ENCODE peak calls at places on chromosomes 4 and X, in five cellular contexts. L is neuronal stem cell, B is trophoblast cell, W is IMR-90, N is mesenchymal stem cell. Z is an unnamed sample.

GRCh38 chr4:150164956-150165355 is 86.7 kb downstream of the DCLK2 start:
- DNase-seq in W (no peak), N (no peak), L (no peak), B (no peak), Z (no peak)

GRCh38 chrX:136646602-136647239 is 1.2 kb upstream of the CD40LG start:
- DNase-seq in L (no peak), W (no peak), B (no peak), N (no peak), Z (no peak)

GRCh38 chr4:187069398-187069797 is 345.7 kb upstream of the FAT1 start:
- DNase-seq in B (no peak), W (no peak), L (no peak), N (no peak), Z (no peak)

GRCh38 chr4:182896421-182896820 is 20.8 kb downstream of the DCTD start:
- DNase-seq in B (no peak), L (no peak), N (no peak), W (no peak), Z (no peak)

GRCh38 chr4:144343143-144343755 is 202.7 kb upstream of the GYPA start:
- DNase-seq in B (no peak), L (no peak), W (no peak), N (no peak), Z (no peak)

GRCh38 chr4:169117591-169118081 is 107.6 kb upstream of the CBR4 start:
- DNase-seq in W (peak; percentile 95), L (no peak), N (no peak), B (no peak), Z (no peak)

GRCh38 chr4:55127521-55127920 is 2.1 kb upstream of the KDR start:
- DNase-seq in B (no peak), L (no peak), N (no peak), W (no peak), Z (no peak)

GRCh38 chr4:73387552-73387951 is 16.5 kb upstream of the ALB start:
- DNase-seq in L (no peak), N (no peak), W (no peak), B (no peak), Z (no peak)

DNA sequence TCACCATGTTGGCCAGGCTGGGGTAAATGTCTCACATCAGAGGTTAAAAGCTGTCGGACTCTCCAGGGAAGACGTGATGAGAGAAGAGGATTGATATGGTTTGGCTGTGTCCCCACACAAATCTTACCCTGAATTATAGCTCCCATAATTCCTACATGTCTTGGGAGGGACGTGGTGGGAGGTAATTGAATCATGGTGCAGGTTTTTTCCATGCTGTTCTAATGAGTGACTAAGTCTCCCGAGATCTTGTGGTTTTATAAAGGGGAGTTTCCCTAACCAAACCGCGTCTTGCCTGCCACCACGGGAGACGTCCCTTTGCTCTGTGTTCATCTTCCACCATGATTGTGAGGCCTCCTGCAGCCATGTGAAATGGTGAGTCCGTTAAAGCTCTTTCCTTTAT is 64.4 kb downstream of the ASMT start:
- DNase-seq in L (no peak), W (no peak), B (no peak), N (no peak), Z (no peak)
- H2BK120ac ChIP-seq in L (no peak overlapping the region), W (no peak overlapping the region), B (no peak overlapping the region), N (no peak overlapping the region), Z (no peak overlapping the region)

GRCh38 chr4:68905598-68906237 is 45.9 kb downstream of the UGT2A3 start:
- DNase-seq in N (no peak), W (no peak), L (peak; percentile 9), B (no peak), Z (peak; percentile 87)
- H3K9ac ChIP-seq in N (no peak overlapping the region), W (no peak overlapping the region), L (no peak overlapping the region), B (no peak overlapping the region), Z (no peak overlapping the region)

DNA sequence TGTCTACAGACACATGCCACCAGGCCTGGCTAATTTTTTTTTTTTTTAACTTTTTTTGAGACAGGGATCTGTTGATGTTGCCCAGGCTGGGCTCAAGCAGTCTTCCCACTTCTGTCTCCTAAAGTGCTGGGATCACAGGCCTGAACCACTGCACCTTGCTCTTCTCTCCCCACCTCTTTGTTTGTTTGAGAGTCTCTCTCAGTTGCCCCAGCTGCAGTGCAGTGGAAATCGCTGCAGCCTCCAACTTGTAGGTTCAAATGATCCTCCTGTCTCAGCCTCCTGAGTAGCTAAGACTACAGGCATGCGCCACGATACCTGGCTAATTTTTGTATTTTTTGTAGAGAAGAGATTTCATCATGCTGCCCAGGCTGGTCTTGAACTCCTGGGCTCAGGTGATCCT is 115.6 kb downstream of the LARP7 start:
- DNase-seq in W (no peak), B (no peak), N (no peak), L (no peak), Z (no peak)
- H2BK120ac ChIP-seq in W (no peak overlapping the region), B (no peak overlapping the region), N (no peak overlapping the region), L (no peak overlapping the region), Z (peak overlapping the region; percentile 88)

DNA sequence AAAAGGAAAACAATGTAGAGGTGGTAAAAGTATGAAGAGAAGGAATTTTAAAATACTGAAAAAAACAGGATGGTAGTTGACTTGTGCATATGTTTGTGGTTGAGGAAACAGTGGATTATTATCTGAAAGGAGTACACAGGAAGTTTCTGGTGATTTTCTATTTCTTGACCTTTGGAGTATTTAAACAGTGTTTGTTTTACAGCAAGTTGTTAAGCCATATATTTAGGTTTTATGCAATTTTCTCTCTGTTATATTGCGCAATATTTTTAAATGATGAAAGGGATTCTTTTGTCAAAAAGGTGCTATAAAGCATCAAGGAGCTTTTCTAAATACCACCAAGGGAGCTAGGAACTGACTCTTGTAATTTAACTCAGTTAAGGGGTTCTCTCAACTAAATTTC is 343.1 kb upstream of the MAOA start:
- DNase-seq in B (no peak), L (no peak), N (no peak), W (no peak), Z (no peak)
- H3K9ac ChIP-seq in B (no peak overlapping the region), L (no peak overlapping the region), N (no peak overlapping the region), W (no peak overlapping the region), Z (no peak overlapping the region)

GRCh38 chr4:42267724-42268123 is 115.3 kb upstream of the BEND4 start:
- DNase-seq in L (no peak), N (no peak), B (no peak), W (no peak), Z (no peak)
- H2BK120ac ChIP-seq in L (no peak overlapping the region), N (no peak overlapping the region), B (no peak overlapping the region), W (no peak overlapping the region), Z (no peak overlapping the region)

GRCh38 chr4:99091174-99091573 is 2.6 kb upstream of the ADH5 start:
- DNase-seq in B (no peak), W (no peak), N (no peak), L (no peak), Z (no peak)
- H3K9ac ChIP-seq in B (no peak overlapping the region), W (peak overlapping the region; percentile 55), N (peak overlapping the region; percentile 98), L (no peak overlapping the region), Z (peak overlapping the region; percentile 4)

GRCh38 chr4:100633269-100633668 is 115.4 kb upstream of the EMCN start:
- DNase-seq in L (no peak), B (peak; percentile 34), W (no peak), N (no peak), Z (no peak)

GRCh38 chr4:100631281-100631968 is 113.6 kb upstream of the EMCN start:
- DNase-seq in W (no peak), L (no peak), N (no peak), B (no peak), Z (no peak)

GRCh38 chr4:100635899-100636298 is 118.1 kb upstream of the EMCN start:
- DNase-seq in N (no peak), B (peak; percentile 84), W (no peak), L (no peak), Z (peak; percentile 23)

GRCh38 chr4:100630341-100630740 is 112.5 kb upstream of the EMCN start:
- DNase-seq in W (no peak), L (no peak), B (no peak), N (no peak), Z (no peak)

GRCh38 chr4:100632163-100632562 is 114.3 kb upstream of the EMCN start:
- DNase-seq in L (no peak), N (no peak), W (no peak), B (no peak), Z (no peak)
- H2BK120ac ChIP-seq in L (no peak overlapping the region), N (no peak overlapping the region), W (no peak overlapping the region), B (no peak overlapping the region), Z (no peak overlapping the region)

GRCh38 chr4:98209111-98209510 is 52.1 kb upstream of the RAP1GDS1 start:
- DNase-seq in N (no peak), L (no peak), W (no peak), B (no peak), Z (no peak)

GRCh38 chr4:98199247-98199646 is 56.0 kb upstream of the STPG2 start:
- DNase-seq in N (no peak), W (no peak), L (no peak), B (no peak), Z (no peak)

GRCh38 chr4:98204236-98204553 is 57.0 kb upstream of the RAP1GDS1 start:
- DNase-seq in W (no peak), L (no peak), N (no peak), B (no peak), Z (no peak)

GRCh38 chr4:98203406-98204235 is 57.6 kb upstream of the RAP1GDS1 start:
- DNase-seq in L (no peak), B (no peak), N (no peak), W (no peak), Z (peak; percentile 9)
- H3K9ac ChIP-seq in L (no peak overlapping the region), B (no peak overlapping the region), N (no peak overlapping the region), W (no peak overlapping the region), Z (no peak overlapping the region)

GRCh38 chrX:15675490-15675921 is 10.9 kb upstream of the CLTRN start:
- DNase-seq in N (no peak), W (no peak), B (no peak), L (peak; percentile 74), Z (peak; percentile 85)
- H2BK120ac ChIP-seq in N (peak overlapping the region; percentile 56), W (peak overlapping the region; percentile 99), B (peak overlapping the region; percentile 95), L (no peak overlapping the region), Z (no peak overlapping the region)

Z was measured in mesendoderm.